ENCODE peak calls at places on chromosomes 13 and 19, in ten cellular contexts. P is heart right ventricle, T is cardiac fibroblast, R is colonic mucosa, K is fibroblast of mammary gland, S is fibroblast of the aortic adventitia, A is testis, Q is endodermal cell, H is body of pancreas, G is tibial artery. X is an unnamed sample.
A peak's percentile ranks its signal among the peaks of the same experiment; 100 is the strongest.

GRCh38 chr13:41458939-41459753 is 1.8 kb downstream of the RGCC start:
- DNase-seq in P (peak; percentile 45), T (peak; percentile 81), R (peak; percentile 57), K (peak; percentile 72), S (peak; percentile 55), A (no peak), Q (peak; percentile 74), H (peak; percentile 43), G (peak; percentile 40), X (peak; percentile 65)

GRCh38 chr19:799076-799881 is 2.0 kb downstream of the PTBP1 start:
- DNase-seq in P (no peak), T (peak; percentile 59), R (no peak), K (peak; percentile 53), S (peak; percentile 65), A (no peak), Q (peak; percentile 77), H (no peak), G (no peak), X (peak; percentile 37)

GRCh38 chr19:19495614-19496603 is 19.4 kb downstream of the TSSK6 start:
- DNase-seq in P (no peak), T (no peak), R (no peak), K (no peak), S (no peak), A (no peak), Q (no peak), H (no peak), G (no peak), X (no peak)

GRCh38 chr13:21463424-21463823 is 4.3 kb upstream of the ZDHHC20 start:
- DNase-seq in P (no peak), T (no peak), R (no peak), K (no peak), S (no peak), A (no peak), Q (no peak), H (no peak), G (no peak), X (no peak)

GRCh38 chr13:48431431-48431830 is 18.5 kb upstream of the LPAR6 start:
- DNase-seq in P (no peak), T (no peak), R (no peak), K (no peak), S (no peak), A (no peak), Q (no peak), H (no peak), G (no peak), X (no peak)

GRCh38 chr19:11299946-11300810 is 4.2 kb downstream of the TSPAN16 start:
- DNase-seq in P (no peak), T (no peak), R (no peak), K (no peak), S (no peak), A (no peak), Q (no peak), H (no peak), G (no peak), X (no peak)

GRCh38 chr19:15154002-15154612 is 46.7 kb downstream of the NOTCH3 start:
- DNase-seq in P (no peak), T (peak; percentile 72), R (peak; percentile 50), K (peak; percentile 61), S (peak; percentile 59), A (peak; percentile 56), Q (peak; percentile 90), H (no peak), G (no peak), X (peak; percentile 38)

GRCh38 chr19:31392514-31392913 is 43.3 kb upstream of the TSHZ3 start:
- DNase-seq in P (no peak), T (no peak), R (no peak), K (peak; percentile 36), S (peak; percentile 21), A (no peak), Q (no peak), H (no peak), G (no peak), X (no peak)

GRCh38 chr13:39890537-39890936 is 235.1 kb downstream of the COG6 start:
- DNase-seq in P (no peak), T (no peak), R (no peak), K (no peak), S (peak; percentile 56), A (no peak), Q (no peak), H (no peak), G (no peak), X (no peak)

GRCh38 chr13:39892731-39893293 is 237.3 kb downstream of the COG6 start:
- DNase-seq in P (peak; percentile 59), T (peak; percentile 51), R (no peak), K (peak; percentile 65), S (peak; percentile 99), A (peak; percentile 14), Q (no peak), H (no peak), G (peak; percentile 32), X (no peak)

GRCh38 chr13:39887424-39887823 is 232.0 kb downstream of the COG6 start:
- DNase-seq in P (no peak), T (no peak), R (no peak), K (peak; percentile 44), S (peak; percentile 73), A (no peak), Q (no peak), H (no peak), G (no peak), X (no peak)

GRCh38 chr13:39886336-39886735 is 230.9 kb downstream of the COG6 start:
- DNase-seq in P (no peak), T (no peak), R (no peak), K (peak; percentile 17), S (no peak), A (no peak), Q (no peak), H (no peak), G (no peak), X (no peak)

DNA sequence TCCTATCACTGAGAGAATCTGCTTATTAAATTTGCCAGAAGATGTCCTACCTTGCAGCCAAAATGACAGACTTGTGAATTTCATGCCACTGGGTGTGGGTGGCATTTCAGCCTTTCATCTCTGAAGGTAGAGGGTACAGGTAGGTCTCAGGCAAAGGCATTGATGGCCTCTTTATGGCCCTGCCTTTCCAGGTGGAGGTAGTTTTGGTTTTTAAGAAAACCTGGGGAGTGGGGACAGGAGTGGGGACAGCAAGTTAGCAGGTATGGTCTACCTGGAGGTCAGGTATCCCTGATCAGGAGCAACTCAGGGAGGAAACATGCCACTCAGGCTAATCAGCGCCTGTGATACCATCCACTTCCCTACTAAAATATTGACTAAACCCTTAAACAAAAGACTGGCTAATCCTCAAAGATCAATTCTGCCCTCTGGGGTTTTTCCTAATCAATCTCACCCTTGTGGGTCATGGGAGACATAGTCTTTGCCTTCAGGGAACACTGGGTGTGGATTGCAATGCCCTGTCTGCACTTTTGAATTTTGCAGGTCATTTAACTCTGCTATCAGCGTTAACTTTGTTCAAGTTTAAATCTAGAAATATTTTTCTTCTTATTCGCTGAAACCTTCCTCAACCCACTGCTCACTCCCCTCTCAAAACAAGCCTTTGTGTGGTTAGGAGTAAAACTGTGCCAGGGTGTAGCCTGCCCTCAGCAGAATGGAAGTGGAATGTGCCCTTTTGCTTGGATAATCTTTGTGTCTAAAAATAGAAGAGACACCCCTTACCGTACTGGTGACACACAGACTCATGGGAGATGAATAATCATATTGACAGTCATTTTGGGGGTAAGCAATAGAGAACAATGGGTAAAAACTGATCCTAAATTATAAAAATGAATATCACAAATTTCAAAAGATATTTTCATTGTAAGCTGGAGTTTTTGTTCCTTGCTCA is 233.7 kb downstream of the COG6 start:
- DNase-seq in P (no peak), T (peak; percentile 41), R (no peak), K (peak; percentile 25), S (peak; percentile 56), A (no peak), Q (no peak), H (no peak), G (no peak), X (no peak)
- TF ChIP-seq CTCF in P (no peak), T (no peak), R (no peak), K (no peak), S (no peak), A (no peak), Q (no peak), H (no peak), G (no peak), X (no peak)

GRCh38 chr13:114024603-114025431 is 50.9 kb upstream of the C13orf46 start:
- DNase-seq in P (no peak), T (no peak), R (no peak), K (no peak), S (no peak), A (no peak), Q (no peak), H (no peak), G (no peak), X (peak; percentile 63)

GRCh38 chr13:114027046-114027760 is 53.3 kb upstream of the C13orf46 start:
- DNase-seq in P (peak; percentile 53), T (peak; percentile 36), R (no peak), K (no peak), S (peak; percentile 43), A (no peak), Q (no peak), H (no peak), G (no peak), X (no peak)

GRCh38 chr13:114023716-114024602 is 50.1 kb upstream of the C13orf46 start:
- DNase-seq in P (no peak), T (no peak), R (no peak), K (no peak), S (no peak), A (no peak), Q (no peak), H (no peak), G (no peak), X (no peak)

GRCh38 chr13:114026128-114026880 is 52.4 kb upstream of the C13orf46 start:
- DNase-seq in P (no peak), T (no peak), R (no peak), K (no peak), S (no peak), A (no peak), Q (no peak), H (no peak), G (no peak), X (no peak)

GRCh38 chr13:114025432-114026127 is 51.7 kb upstream of the C13orf46 start:
- DNase-seq in P (no peak), T (peak; percentile 46), R (no peak), K (peak; percentile 81), S (peak; percentile 28), A (peak; percentile 46), Q (no peak), H (no peak), G (no peak), X (peak; percentile 60)
- TF ChIP-seq CTCF in P (no peak), T (no peak), R (no peak), K (peak; percentile 0), S (no peak), A (no peak), Q (no peak), H (no peak), G (no peak), X (no peak)

DNA sequence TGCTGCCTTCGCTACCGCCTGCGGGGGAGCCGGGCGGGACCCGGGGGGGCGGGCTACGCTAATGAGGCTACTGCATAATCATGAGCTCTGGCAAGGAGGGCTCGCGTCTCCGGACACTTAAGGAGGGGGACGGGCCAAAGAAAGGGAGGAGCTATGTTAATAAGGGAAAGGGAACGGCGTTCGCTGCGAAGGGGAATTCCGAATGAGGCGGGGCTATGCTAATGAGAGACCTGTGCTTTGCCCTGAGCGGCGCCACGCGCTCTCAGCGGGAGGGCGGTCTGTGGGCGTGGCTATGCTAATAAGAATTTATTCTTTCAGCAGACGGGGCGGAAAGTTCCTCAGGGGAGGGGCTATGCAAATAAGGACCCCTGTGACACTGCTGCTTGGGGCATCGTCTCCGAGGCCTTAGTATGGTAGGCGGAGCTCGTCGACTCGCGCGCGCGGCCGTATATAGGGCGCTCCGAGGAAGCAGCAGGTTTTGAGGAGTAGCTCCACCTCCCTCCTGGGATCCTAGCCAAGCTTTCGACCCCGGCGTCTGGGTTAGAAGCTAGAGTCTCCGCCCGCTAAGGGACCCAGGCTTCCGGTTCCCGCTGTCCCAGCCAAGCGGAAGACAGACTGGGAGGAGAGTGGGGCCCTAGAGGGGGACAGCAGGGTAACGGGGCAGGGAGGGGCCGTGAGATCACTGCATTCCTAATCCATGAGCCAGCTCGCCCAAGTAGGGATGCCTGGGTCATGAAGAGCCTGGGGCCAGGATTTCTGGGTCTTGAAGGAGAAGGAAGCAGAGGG is at the start of gene RRAS:
- DNase-seq in P (peak; percentile 100), T (peak; percentile 100), R (peak; percentile 100), K (peak; percentile 100), S (peak; percentile 100), A (peak; percentile 100), Q (peak; percentile 100), H (peak; percentile 100), G (peak; percentile 100), X (peak; percentile 100)
- TF ChIP-seq CTCF in P (no peak), T (no peak), R (no peak), K (no peak), S (no peak), A (no peak), Q (no peak), H (no peak), G (no peak), X (no peak)

GRCh38 chr13:27620377-27621115 is at the start of gene LNX2:
- DNase-seq in P (peak; percentile 98), T (peak; percentile 96), R (peak; percentile 98), K (peak; percentile 93), S (peak; percentile 94), A (peak; percentile 99), Q (peak; percentile 99), H (peak; percentile 99), G (peak; percentile 98), X (peak; percentile 99)

GRCh38 chr13:27619093-27619705 is 1.1 kb downstream of the LNX2 start:
- DNase-seq in P (no peak), T (peak; percentile 54), R (peak; percentile 29), K (peak; percentile 46), S (peak; percentile 76), A (no peak), Q (no peak), H (peak; percentile 54), G (no peak), X (no peak)

GRCh38 chr13:27621116-27621365 is 651 bp upstream of the POLR1D start:
- DNase-seq in P (no peak), T (no peak), R (no peak), K (no peak), S (peak; percentile 41), A (no peak), Q (no peak), H (no peak), G (no peak), X (no peak)

GRCh38 chr13:27621366-27622101 is at the start of gene POLR1D:
- DNase-seq in P (peak; percentile 80), T (peak; percentile 71), R (peak; percentile 89), K (peak; percentile 63), S (peak; percentile 53), A (peak; percentile 87), Q (peak; percentile 93), H (peak; percentile 89), G (peak; percentile 71), X (peak; percentile 89)

GRCh38 chr13:27619711-27620376 is 485 bp downstream of the LNX2 start:
- DNase-seq in P (peak; percentile 37), T (peak; percentile 33), R (peak; percentile 43), K (peak; percentile 30), S (peak; percentile 32), A (peak; percentile 38), Q (no peak), H (no peak), G (peak; percentile 41), X (peak; percentile 57)
- TF ChIP-seq CTCF in P (no peak), T (no peak), R (peak; percentile 16), K (no peak), S (peak; percentile 26), A (peak; percentile 25), Q (peak; percentile 63), H (peak; percentile 15), G (peak; percentile 48), X (peak; percentile 21)

X was measured in transverse colon.